ENCODE peak calls at places on chromosomes 12 and 14, in four cellular contexts. X is upper lobe of right lung, S is brain microvascular endothelial cell, N is DND-41. I is an unnamed sample.

GRCh38 chr14:104639889-104640548 is 35.4 kb upstream of the TMEM179 start:
- DNase-seq in X (peak), S (peak), N (peak), I (no peak)

GRCh38 chr14:54567224-54567633 is 301 bp downstream of the SAMD4A start:
- DNase-seq in X (no peak), S (no peak), N (no peak), I (no peak)

GRCh38 chr12:114664661-114665320 is 19.2 kb downstream of the TBX3 start:
- DNase-seq in X (no peak), S (no peak), N (no peak), I (no peak)

GRCh38 chr12:68319988-68320623 is 12.1 kb downstream of the MDM1 start:
- DNase-seq in X (no peak), S (no peak), N (no peak), I (peak)

GRCh38 chr12:46407360-46407759 is 34.8 kb upstream of the SLC38A2 start:
- DNase-seq in X (no peak), S (no peak), N (no peak), I (no peak)

GRCh38 chr12:5456906-5457305 is 25.0 kb downstream of the NTF3 start:
- DNase-seq in X (no peak), S (peak), N (no peak), I (peak)

GRCh38 chr12:106304001-106304421 is 1.5 kb downstream of the TCP11L2 start:
- DNase-seq in X (no peak), S (no peak), N (no peak), I (no peak)

GRCh38 chr14:79376557-79376956 is 834.7 kb downstream of the DIO2 start:
- DNase-seq in X (no peak), S (no peak), N (no peak), I (no peak)

GRCh38 chr14:42222924-42223471 is 616.3 kb downstream of the LRFN5 start:
- DNase-seq in X (no peak), S (peak), N (no peak), I (peak)

GRCh38 chr12:77746108-77746507 is 84.6 kb upstream of the NAV3 start:
- DNase-seq in X (no peak), S (peak), N (no peak), I (no peak)

GRCh38 chr12:44550377-44550776 is 325.7 kb downstream of the NELL2 start:
- DNase-seq in X (no peak), S (no peak), N (no peak), I (no peak)

GRCh38 chr12:93015970-93016751 is 87.1 kb upstream of the EEA1 start:
- DNase-seq in X (no peak), S (no peak), N (no peak), I (no peak)

GRCh38 chr12:118103231-118103600 is 595 bp downstream of the VSIG10 start:
- DNase-seq in X (no peak), S (no peak), N (peak), I (no peak)

GRCh38 chr12:201361-201760 is 12.6 kb downstream of the SLC6A12 start:
- DNase-seq in X (no peak), S (no peak), N (no peak), I (no peak)

GRCh38 chr12:24198936-24199644 is 249.6 kb upstream of the SOX5 start:
- DNase-seq in X (no peak), S (no peak), N (no peak), I (no peak)

GRCh38 chr14:102063808-102064429 is 22.9 kb downstream of the HSP90AA1 start:
- DNase-seq in X (peak), S (no peak), N (no peak), I (no peak)

GRCh38 chr14:100899841-100900771 is 3.4 kb downstream of the RTL1 start:
- DNase-seq in X (no peak), S (no peak), N (no peak), I (no peak)

GRCh38 chr14:68239988-68240387 is 420.4 kb downstream of the RAD51B start:
- DNase-seq in X (no peak), S (no peak), N (no peak), I (no peak)

GRCh38 chr14:102516531-102517411 is 7.2 kb upstream of the ANKRD9 start:
- DNase-seq in X (peak), S (no peak), N (peak), I (no peak)

GRCh38 chr14:75979641-75980422 is 2.0 kb downstream of the TGFB3 start:
- DNase-seq in X (no peak), S (no peak), N (no peak), I (no peak)

GRCh38 chr14:75333523-75334190 is 55.0 kb downstream of the FOS start:
- DNase-seq in X (peak), S (no peak), N (no peak), I (no peak)

GRCh38 chr12:82479511-82479910 is 121.2 kb downstream of the METTL25 start:
- DNase-seq in X (no peak), S (no peak), N (no peak), I (peak)

GRCh38 chr14:59085207-59085739 is 103.2 kb upstream of the DAAM1 start:
- DNase-seq in X (no peak), S (no peak), N (no peak), I (no peak)

GRCh38 chr12:107759410-107759809 is 1.5 kb downstream of the PRDM4 start:
- DNase-seq in X (no peak), S (peak), N (no peak), I (peak)

GRCh38 chr14:102464846-102465341 is 44.7 kb downstream of the ANKRD9 start:
- DNase-seq in X (no peak), S (no peak), N (no peak), I (no peak)

GRCh38 chr12:79664518-79664917 is 26.2 kb downstream of the PAWR start:
- DNase-seq in X (no peak), S (no peak), N (no peak), I (no peak)

GRCh38 chr12:15074351-15074750 is 101.5 kb downstream of the PDE6H start:
- DNase-seq in X (no peak), S (no peak), N (no peak), I (no peak)

GRCh38 chr14:98189077-98189476 is 1082.9 kb downstream of the BCL11B start:
- DNase-seq in X (no peak), S (no peak), N (peak), I (no peak)

GRCh38 chr14:76106188-76106587 is 45.5 kb upstream of the GPATCH2L start:
- DNase-seq in X (no peak), S (no peak), N (no peak), I (no peak)

GRCh38 chr12:48084066-48084465 is 21.8 kb downstream of the SENP1 start:
- DNase-seq in X (no peak), S (no peak), N (no peak), I (no peak)

GRCh38 chr12:5689773-5690172 is 255.3 kb downstream of the ANO2 start:
- DNase-seq in X (no peak), S (no peak), N (no peak), I (no peak)

GRCh38 chr12:50050119-50050385 is 7.3 kb upstream of the ASIC1 start:
- DNase-seq in X (no peak), S (no peak), N (no peak), I (no peak)

GRCh38 chr12:62251609-62251958 is 8.6 kb upstream of the USP15 start:
- DNase-seq in X (no peak), S (no peak), N (no peak), I (no peak)

GRCh38 chr12:95213928-95214327 is 3.3 kb downstream of the FGD6 start:
- DNase-seq in X (no peak), S (no peak), N (no peak), I (no peak)

GRCh38 chr12:50087995-50088394 is 2.9 kb downstream of the SMARCD1 start:
- DNase-seq in X (no peak), S (peak), N (no peak), I (no peak)

GRCh38 chr12:122368361-122369073 is 54.0 kb downstream of the CLIP1 start:
- DNase-seq in X (no peak), S (peak), N (no peak), I (no peak)

DNA sequence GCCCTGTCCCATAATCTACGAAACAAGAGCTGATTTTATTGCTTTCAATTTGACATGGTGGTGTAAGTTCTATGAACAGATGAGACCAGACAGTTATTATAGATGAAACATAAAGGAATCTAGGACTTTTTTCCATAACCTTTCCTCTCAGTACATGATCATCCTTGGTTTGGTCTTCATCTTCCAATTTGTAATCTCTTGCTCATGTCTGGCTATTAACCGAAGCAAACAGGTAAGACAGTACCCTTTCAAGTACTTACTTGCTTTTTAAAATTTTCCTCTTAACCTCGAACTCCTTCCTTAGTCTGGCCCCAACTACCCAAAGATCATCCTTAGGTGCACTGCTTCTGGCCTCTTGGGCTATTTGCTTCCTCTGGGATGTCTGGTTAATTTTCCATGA is 1.2 kb downstream of the TSPAN31 start:
- DNase-seq in X (no peak), S (no peak), N (no peak), I (no peak)
- H3K4me3 ChIP-seq in X (peak), S (peak), N (no peak), I (peak)

GRCh38 chr14:37592288-37593274 is 2.5 kb downstream of the FOXA1 start:
- DNase-seq in X (peak), S (no peak), N (no peak), I (no peak)

GRCh38 chr14:37594916-37595808 is at the start of the genes FOXA1 and TTC6:
- DNase-seq in X (peak), S (no peak), N (no peak), I (no peak)

GRCh38 chr14:37593496-37594237 is 1.4 kb downstream of the FOXA1 start:
- DNase-seq in X (no peak), S (no peak), N (no peak), I (no peak)

GRCh38 chr14:37595809-37596595 is 573 bp downstream of the TTC6 start:
- DNase-seq in X (peak), S (no peak), N (no peak), I (no peak)

GRCh38 chr14:37594238-37594915 is 672 bp downstream of the FOXA1 start:
- DNase-seq in X (peak), S (peak), N (no peak), I (peak)
- TF ChIP-seq CTCF in X (peak), S (peak), N (peak), I (peak)

GRCh38 chr12:113463746-113464743 is 7.6 kb downstream of the LHX5 start:
- DNase-seq in X (peak), S (no peak), N (no peak), I (no peak)
- H3K4me3 ChIP-seq in X (no peak), S (no peak), N (no peak), I (no peak)

GRCh38 chr14:71403673-71404072 is 496.4 kb downstream of the PCNX1 start:
- DNase-seq in X (no peak), S (peak), N (peak), I (no peak)
- TF ChIP-seq CTCF in X (peak), S (peak), N (peak), I (no peak)

GRCh38 chr12:104280703-104281458 is 22.7 kb upstream of the EID3 start:
- DNase-seq in X (no peak), S (peak), N (no peak), I (peak)

GRCh38 chr12:104281636-104282035 is 21.9 kb upstream of the EID3 start:
- DNase-seq in X (no peak), S (no peak), N (no peak), I (no peak)

GRCh38 chr12:104282109-104282508 is 21.4 kb upstream of the EID3 start:
- DNase-seq in X (no peak), S (peak), N (no peak), I (peak)

GRCh38 chr12:104279164-104279563 is 24.4 kb upstream of the EID3 start:
- DNase-seq in X (no peak), S (no peak), N (no peak), I (no peak)

DNA sequence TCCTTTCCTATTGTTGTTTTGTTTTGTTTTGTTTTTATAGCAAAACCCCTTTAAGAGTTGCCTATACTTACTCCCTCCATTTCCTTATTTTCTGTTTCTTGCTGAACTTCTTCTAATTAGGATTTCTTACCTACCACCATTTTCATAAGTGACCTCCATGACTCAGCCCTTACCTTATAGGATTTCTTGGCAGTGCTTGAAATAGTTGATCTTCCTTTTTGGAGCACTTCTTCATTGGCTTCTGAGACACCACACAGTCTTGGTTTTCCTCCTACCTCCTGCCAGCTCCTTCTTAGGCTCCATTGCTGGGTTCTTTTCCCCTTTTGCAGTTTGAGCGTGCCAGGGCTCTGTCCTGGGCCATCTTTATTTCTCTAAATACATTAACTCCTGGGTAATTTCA is 23.4 kb upstream of the EID3 start:
- DNase-seq in X (no peak), S (no peak), N (no peak), I (no peak)
- H3K4me3 ChIP-seq in X (no peak), S (no peak), N (no peak), I (peak)

DNA sequence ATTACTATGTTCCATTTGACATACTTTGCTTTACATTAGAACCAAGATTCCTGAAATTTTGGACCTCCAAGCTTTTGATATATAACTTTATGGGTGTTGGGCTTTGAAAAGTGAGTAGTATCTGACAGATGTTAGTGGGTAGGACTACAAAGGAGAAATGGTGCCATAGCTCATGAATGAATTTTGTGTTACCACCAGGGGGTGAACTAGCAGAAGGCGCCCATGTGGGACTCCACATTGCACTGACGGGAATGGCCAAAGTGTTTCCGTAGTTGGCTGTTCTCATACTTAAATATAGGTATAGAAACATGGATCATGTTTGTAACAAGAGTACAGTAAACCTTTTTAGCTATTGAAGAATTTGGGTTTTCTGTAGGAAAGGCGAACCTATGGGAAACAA is 337.5 kb downstream of the FLRT2 start:
- DNase-seq in X (no peak), S (no peak), N (no peak), I (no peak)
- TF ChIP-seq CTCF in X (no peak), S (peak), N (peak), I (no peak)

GRCh38 chr12:41189395-41190251 is 1.5 kb downstream of the PDZRN4 start:
- DNase-seq in X (no peak), S (no peak), N (no peak), I (no peak)
- H3K4me3 ChIP-seq in X (peak), S (no peak), N (no peak), I (no peak)

DNA sequence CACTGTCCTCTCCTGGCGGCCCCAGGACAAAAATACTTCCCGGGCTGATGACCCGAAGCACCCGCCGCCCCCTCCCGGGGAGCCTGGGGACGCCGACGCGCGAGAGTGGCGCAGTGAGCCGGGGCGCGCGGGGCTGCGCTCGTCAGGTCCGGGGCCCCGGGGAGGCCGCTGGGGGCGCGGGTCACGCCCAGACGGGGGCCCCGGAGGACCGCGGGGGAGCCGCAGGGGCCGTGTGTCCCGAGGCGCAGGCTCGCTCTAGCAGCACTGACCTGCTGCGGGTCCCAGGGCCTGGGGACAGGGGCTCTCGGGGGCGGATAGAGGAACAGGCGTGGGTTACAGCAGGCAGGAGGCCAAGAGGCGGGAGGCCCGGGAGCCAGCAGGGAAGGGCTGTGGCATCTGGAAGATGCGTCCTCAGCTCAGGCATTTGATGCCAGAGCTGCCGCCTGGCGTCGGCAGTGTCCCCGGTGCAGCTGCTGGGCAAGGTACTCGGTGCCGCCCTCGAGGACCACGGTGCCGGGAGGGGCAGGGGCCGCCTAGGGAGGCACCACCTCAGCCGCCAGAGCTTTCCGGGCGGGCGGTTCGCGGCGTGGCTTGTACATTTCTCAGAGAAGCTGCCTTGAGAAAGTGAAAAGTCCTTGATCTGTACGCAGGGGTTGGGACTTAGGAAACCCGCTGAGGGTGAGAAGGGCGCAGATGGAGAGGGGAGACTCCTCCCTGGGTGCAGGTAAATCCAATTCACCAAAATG is 1.2 kb downstream of the WNT5B start:
- DNase-seq in X (peak), S (no peak), N (peak), I (no peak)
- TF ChIP-seq CTCF in X (peak), S (peak), N (peak), I (no peak)

GRCh38 chr12:52399756-52400155 is 6.4 kb downstream of the KRT82 start:
- DNase-seq in X (peak), S (no peak), N (no peak), I (no peak)
- H3K4me3 ChIP-seq in X (no peak), S (no peak), N (no peak), I (no peak)